ENCODE peak calls at places on chromosomes 1 and 21, in four cellular contexts. K, E, Y and F are unnamed samples.

GRCh38 chr1:66243548-66244130 is 290.3 kb upstream of the SGIP1 start:
- DNase-seq in Y (no peak), E (no peak), K (no peak), F (no peak)

GRCh38 chr1:186178426-186179043 is 196.5 kb downstream of the TPR start:
- DNase-seq in E (no peak), Y (no peak), K (no peak), F (no peak)

GRCh38 chr1:78370779-78371482 is 119.8 kb upstream of the PTGFR start:
- DNase-seq in E (no peak), Y (no peak), K (no peak), F (no peak)

GRCh38 chr1:26364956-26365355 is 7.6 kb downstream of the ZNF683 start:
- DNase-seq in K (no peak), Y (no peak), E (no peak), F (no peak)

GRCh38 chr1:178725603-178726517 is 816 bp downstream of the RALGPS2 start:
- DNase-seq in Y (peak), E (peak), K (peak), F (peak)

GRCh38 chr1:87252406-87252805 is 76.3 kb upstream of the LMO4 start:
- DNase-seq in E (no peak), Y (peak), K (no peak), F (no peak)

GRCh38 chr1:59879556-59879955 is 47.0 kb downstream of the CYP2J2 start:
- DNase-seq in K (no peak), Y (peak), E (peak), F (no peak)

GRCh38 chr1:58345215-58346075 is 201.1 kb downstream of the OMA1 start:
- DNase-seq in E (no peak), K (no peak), Y (no peak), F (no peak)

GRCh38 chr1:51237313-51237700 is 1.2 kb downstream of the RNF11 start:
- DNase-seq in Y (no peak), K (no peak), E (no peak), F (no peak)

GRCh38 chr1:173459885-173460284 is 17.2 kb upstream of the PRDX6 start:
- DNase-seq in E (no peak), K (no peak), Y (peak), F (no peak)

GRCh38 chr21:33069994-33070811 is at the start of gene OLIG1:
- DNase-seq in K (no peak), E (no peak), Y (peak), F (peak)

GRCh38 chr1:223557125-223557465 is 108.4 kb downstream of the CAPN8 start:
- DNase-seq in K (no peak), Y (no peak), E (no peak), F (no peak)

GRCh38 chr1:10835423-10836421 is 39.3 kb upstream of the CASZ1 start:
- DNase-seq in K (no peak), E (peak), Y (no peak), F (no peak)

GRCh38 chr21:41923641-41924342 is 30.0 kb downstream of the C2CD2 start:
- DNase-seq in E (no peak), Y (no peak), K (no peak), F (no peak)

GRCh38 chr1:35192056-35192852 is 691 bp downstream of the SFPQ start:
- DNase-seq in K (no peak), E (peak), Y (peak), F (peak)

GRCh38 chr1:22886211-22886610 is 86.5 kb downstream of the LACTBL1 start:
- DNase-seq in E (no peak), K (no peak), Y (no peak), F (no peak)

GRCh38 chr1:32464191-32464715 is 619 bp upstream of the ZBTB8B start:
- DNase-seq in E (no peak), K (no peak), Y (no peak), F (no peak)
- TF ChIP-seq SPI1 in E (no peak), K (no peak), Y (no peak), F (no peak)

DNA sequence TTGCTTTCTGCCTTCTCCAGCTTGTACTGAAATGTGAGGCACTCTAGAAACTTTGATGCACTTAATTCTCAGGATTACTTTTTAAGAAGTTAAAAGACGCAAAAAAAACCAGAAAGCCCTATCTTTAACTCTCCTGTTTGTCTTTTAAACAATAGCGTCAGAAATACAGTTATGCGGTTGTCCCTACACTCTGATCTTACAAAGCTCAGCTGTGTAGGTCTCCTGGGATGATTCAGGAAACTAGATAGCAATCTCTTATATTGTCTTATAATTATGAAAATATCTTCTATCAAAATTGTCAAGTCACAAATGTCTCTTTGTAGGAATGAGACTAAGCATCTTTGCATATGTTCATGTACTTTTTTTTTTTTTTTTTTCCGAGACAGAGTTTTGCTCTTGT is 26.9 kb upstream of the RCAN3 start:
- DNase-seq in Y (no peak), K (no peak), E (no peak), F (no peak)
- TF ChIP-seq SPI1 in Y (no peak), K (no peak), E (no peak), F (no peak)

GRCh38 chr1:156282143-156282478 is 514 bp downstream of the SMG5 start:
- DNase-seq in Y (no peak), K (no peak), E (no peak), F (no peak)
- TF ChIP-seq SPI1 in Y (no peak), K (no peak), E (no peak), F (no peak)

DNA sequence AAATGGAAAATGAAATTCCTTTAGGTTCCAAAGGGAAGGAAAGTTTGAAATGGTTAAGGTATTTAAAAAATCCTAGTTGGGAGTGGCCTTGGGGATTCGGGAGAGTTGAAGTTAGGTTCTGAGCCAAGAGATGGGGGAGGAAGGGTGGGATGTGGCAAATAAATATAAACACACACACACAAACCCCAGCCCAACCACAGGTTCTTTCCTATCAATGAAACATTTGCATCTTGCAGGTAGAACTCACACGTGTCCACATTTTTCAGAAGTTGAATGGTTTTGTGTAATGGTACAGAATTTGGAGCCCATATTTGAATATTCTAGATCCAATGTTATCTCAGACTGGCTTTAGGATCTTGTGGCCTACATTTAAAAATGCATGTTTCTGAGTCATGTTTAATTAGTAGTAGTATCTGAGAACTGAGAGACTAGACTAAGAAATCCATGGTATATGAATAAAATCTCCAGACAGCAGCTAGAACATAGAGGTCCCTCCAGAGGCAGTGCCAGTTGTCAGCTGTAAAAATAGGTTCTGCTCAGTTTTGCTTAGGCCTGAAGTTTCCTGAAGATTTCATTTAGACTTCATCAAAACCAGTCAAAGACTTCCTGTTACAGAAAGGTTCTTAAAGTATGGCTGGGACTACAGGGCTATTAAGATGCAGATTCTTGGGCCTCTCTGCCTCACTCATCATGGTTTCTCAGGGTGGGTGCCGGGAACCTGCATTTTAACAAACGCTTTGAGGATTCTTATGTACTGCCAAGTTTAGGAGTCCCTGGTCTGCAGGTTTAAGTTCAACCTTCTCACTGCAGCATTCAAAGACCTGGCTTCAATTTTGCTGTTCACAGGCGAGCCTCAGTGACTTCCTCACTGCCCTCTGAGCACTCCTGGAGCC is 21.3 kb downstream of the RUNX1 start:
- DNase-seq in K (no peak), Y (no peak), E (no peak), F (no peak)
- TF ChIP-seq SPI1 in K (no peak), Y (peak), E (no peak), F (no peak)

DNA sequence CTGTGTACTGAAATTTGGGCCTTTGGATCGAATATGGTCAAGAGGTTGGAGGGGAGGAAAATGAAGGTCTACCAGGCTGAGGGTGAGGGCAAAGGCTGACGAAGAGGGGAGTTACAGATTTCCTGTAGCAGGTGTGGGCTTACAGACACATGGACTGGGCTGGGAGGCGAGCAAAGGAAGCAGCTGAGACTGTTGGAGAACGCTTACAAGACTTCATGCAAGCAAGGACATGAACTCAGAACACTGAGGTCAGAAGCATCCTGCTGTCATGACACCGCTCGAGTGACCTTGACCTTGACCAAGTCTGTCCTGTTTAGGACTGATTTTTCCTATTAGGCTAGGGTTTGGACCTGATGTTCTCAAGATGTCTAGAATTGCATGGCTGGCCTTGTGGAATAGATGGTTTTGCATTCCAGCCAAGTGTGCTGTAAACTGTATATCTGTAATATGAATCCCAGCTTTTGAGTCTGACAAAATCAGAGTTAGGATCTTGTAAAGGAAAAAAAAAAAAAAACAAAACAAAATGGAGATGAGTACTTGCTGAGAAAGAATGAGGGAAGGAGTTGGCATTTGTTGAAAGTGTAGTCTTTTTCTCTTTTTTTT is 5.7 kb downstream of the ELF3 start:
- DNase-seq in K (no peak), Y (no peak), E (no peak), F (no peak)
- TF ChIP-seq SPI1 in K (no peak), Y (no peak), E (no peak), F (no peak)

GRCh38 chr1:20787100-20787774 is at the start of gene HP1BP3:
- DNase-seq in K (no peak), E (peak), Y (peak), F (peak)
- TF ChIP-seq SPI1 in K (no peak), E (no peak), Y (no peak), F (no peak)

DNA sequence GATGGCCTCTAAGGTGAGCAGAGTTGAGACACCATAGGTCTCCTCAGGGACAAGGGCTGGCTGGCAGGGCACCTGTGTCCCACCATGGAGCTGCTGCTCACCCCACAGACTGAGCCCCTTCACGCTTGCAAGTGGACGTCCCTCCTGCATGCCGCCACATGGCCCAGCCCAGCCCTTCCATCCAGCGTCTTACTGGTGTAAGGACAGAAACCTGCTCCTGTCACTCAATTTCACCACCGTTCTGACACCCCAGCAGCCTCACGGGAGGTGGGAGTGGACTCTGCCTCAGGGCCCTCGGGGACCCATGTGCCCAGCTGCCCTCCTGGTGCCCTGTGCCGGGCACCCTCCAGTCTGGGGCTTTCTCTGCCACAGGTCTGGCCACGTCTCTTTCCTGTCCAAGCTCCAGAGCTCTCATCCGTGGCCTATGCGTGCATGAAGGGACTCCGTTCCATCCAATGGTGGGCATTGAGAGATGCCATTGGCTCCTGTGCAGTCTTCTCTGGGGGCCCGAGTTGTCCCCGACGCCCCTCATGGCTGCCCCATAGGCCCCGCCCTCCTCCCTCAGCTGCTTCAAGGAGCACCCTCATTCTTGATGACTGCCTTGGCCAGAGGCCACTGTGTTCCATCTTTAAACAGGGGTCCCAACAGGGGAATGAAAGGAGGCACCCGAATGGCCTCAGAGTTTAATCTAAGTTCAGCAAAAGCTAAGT is 42.6 kb upstream of the COL6A1 start:
- DNase-seq in E (no peak), Y (no peak), K (no peak), F (no peak)
- TF ChIP-seq SPI1 in E (no peak), Y (no peak), K (no peak), F (no peak)

DNA sequence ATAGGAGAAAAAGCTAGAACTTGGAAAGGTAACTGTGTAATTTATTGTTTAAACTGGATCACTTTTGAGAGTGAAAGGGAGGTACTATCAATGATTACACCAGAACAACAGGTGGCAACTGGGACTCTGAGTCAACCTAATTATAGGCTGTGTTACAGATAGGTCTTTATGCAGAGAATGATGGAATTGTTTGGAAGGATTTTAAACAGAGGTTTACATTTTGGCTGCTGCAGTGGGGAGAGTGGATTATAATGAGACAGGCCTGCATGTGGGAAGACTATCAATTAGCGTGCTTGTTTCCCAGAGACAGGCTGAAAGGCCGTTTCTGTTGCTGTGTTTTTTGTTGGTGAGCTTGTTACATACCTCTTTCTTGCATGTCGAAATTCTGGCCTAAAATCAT is 432.9 kb downstream of the PLA2G4A start:
- DNase-seq in E (no peak), Y (no peak), K (no peak), F (no peak)
- TF ChIP-seq SPI1 in E (no peak), Y (no peak), K (no peak), F (no peak)